ENCODE peak calls at places on chromosomes 4 and X, in four cellular contexts. Q is K562, M is HepG2, G is GM12878. Y is an unnamed sample.

GRCh38 chrX:41480508-41481260 is 33.5 kb downstream of the NYX start:
- DNase-seq in Q (no peak), M (no peak), G (no peak), Y (no peak)

GRCh38 chr4:10734697-10735096 is 50.1 kb upstream of the CLNK start:
- DNase-seq in Q (no peak), M (no peak), G (no peak), Y (no peak)

GRCh38 chr4:186592450-186592849 is 37.1 kb upstream of the MTNR1A start:
- DNase-seq in Q (no peak), M (no peak), G (no peak), Y (no peak)

GRCh38 chr4:55291227-55291629 is 54.8 kb upstream of the SRD5A3 start:
- DNase-seq in Q (no peak), M (no peak), G (no peak), Y (no peak)

GRCh38 chr4:173656898-173657297 is 126.9 kb upstream of the HAND2 start:
- DNase-seq in Q (no peak), M (no peak), G (no peak), Y (no peak)

GRCh38 chr4:122152699-122153328 is 683 bp downstream of the BLTP1 start:
- DNase-seq in Q (peak; percentile 15), M (peak; percentile 9), G (no peak), Y (peak; percentile 60)

GRCh38 chrX:40646489-40647306 is 663 bp downstream of the CXorf38 start:
- DNase-seq in Q (peak; percentile 72), M (no peak), G (no peak), Y (peak; percentile 35)

GRCh38 chr4:152415980-152416379 is 119.9 kb downstream of the FBXW7 start:
- DNase-seq in Q (no peak), M (peak; percentile 24), G (no peak), Y (no peak)

GRCh38 chr4:118716304-118716703 is 31.1 kb downstream of the METTL14 start:
- DNase-seq in Q (no peak), M (no peak), G (no peak), Y (no peak)

GRCh38 chr4:78362310-78362709 is 189.3 kb upstream of the ANXA3 start:
- DNase-seq in Q (no peak), M (no peak), G (no peak), Y (no peak)

GRCh38 chr4:152991361-152991760 is 55.2 kb downstream of the FHDC1 start:
- DNase-seq in Q (no peak), M (no peak), G (no peak), Y (no peak)

GRCh38 chrX:54825716-54826428 is 18.3 kb downstream of the MAGED2 start:
- DNase-seq in Q (no peak), M (no peak), G (no peak), Y (no peak)

GRCh38 chr4:52939739-52940138 is 77.6 kb downstream of the RASL11B start:
- DNase-seq in Q (no peak), M (no peak), G (no peak), Y (no peak)

GRCh38 chr4:15488658-15489470 is 19.2 kb downstream of the CC2D2A start:
- DNase-seq in Q (no peak), M (no peak), G (no peak), Y (no peak)

GRCh38 chrX:44157293-44157692 is 184.1 kb upstream of the NDP start:
- DNase-seq in Q (no peak), M (no peak), G (no peak), Y (no peak)

GRCh38 chr4:144820706-144821105 is 174.8 kb downstream of the HHIP start:
- DNase-seq in Q (no peak), M (no peak), G (no peak), Y (no peak)

GRCh38 chr4:153467154-153467896 is 1.2 kb downstream of the TMEM131L start:
- DNase-seq in Q (peak; percentile 68), M (peak; percentile 52), G (peak; percentile 88), Y (peak; percentile 35)

GRCh38 chr4:185835336-185835735 is 23.3 kb upstream of the SORBS2 start:
- DNase-seq in Q (no peak), M (no peak), G (no peak), Y (no peak)

GRCh38 chrX:12753366-12753765 is 37.8 kb upstream of the PRPS2 start:
- DNase-seq in Q (no peak), M (no peak), G (no peak), Y (no peak)

GRCh38 chr4:123399638-123400358 is 3.2 kb downstream of the SPRY1 start:
- DNase-seq in Q (no peak), M (no peak), G (no peak), Y (no peak)

GRCh38 chr4:16289872-16290554 is 63.7 kb upstream of the TAPT1 start:
- DNase-seq in Q (no peak), M (peak; percentile 7), G (no peak), Y (peak; percentile 29)

GRCh38 chr4:89703831-89704230 is 133.1 kb downstream of the SNCA start:
- DNase-seq in Q (no peak), M (no peak), G (no peak), Y (no peak)

GRCh38 chr4:13544556-13545393 is 467 bp upstream of the NKX3-2 start:
- DNase-seq in Q (peak; percentile 94), M (peak; percentile 66), G (no peak), Y (peak; percentile 91)

GRCh38 chrX:47217121-47217851 is 1.2 kb upstream of the CDK16 start:
- DNase-seq in Q (no peak), M (peak; percentile 44), G (no peak), Y (peak; percentile 32)

GRCh38 chrX:31209005-31209612 is 137.3 kb upstream of the FTHL17 start:
- DNase-seq in Q (no peak), M (no peak), G (no peak), Y (peak; percentile 35)

GRCh38 chrX:37320541-37321203 is 28.5 kb upstream of the PRRG1 start:
- DNase-seq in Q (no peak), M (peak; percentile 1), G (no peak), Y (no peak)

GRCh38 chr4:183478926-183479325 is 25.9 kb upstream of the ING2 start:
- DNase-seq in Q (no peak), M (no peak), G (no peak), Y (no peak)

GRCh38 chr4:169080970-169081369 is 70.9 kb upstream of the CBR4 start:
- DNase-seq in Q (no peak), M (no peak), G (no peak), Y (no peak)

GRCh38 chrX:131778269-131779218 is 234.7 kb downstream of the OR13H1 start:
- DNase-seq in Q (no peak), M (no peak), G (peak; percentile 82), Y (peak; percentile 62)

DNA sequence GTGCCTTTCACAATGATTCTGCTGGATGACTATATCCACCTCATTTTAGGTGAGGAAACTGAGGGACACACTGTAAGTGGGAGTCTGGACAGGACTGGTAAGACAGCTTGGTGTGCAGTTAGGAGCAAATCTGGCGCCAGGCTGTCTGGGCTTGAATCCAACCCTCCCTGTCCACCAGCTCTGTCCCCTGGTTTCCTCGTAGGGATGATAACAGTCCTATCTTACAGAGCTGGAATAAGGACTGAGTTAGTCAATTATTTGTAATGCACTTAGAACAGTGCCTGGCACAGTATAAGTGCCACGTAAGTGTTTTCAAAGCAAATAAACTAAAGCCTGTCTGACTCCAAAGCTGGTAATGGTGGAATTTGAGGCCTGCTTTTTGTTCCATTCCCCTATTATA is 101.9 kb downstream of the UCHL1 start:
- DNase-seq in Q (no peak), M (no peak), G (no peak), Y (no peak)
- TF ChIP-seq TARDBP in Q (no peak), M (no peak), G (no peak), Y (no peak)

DNA sequence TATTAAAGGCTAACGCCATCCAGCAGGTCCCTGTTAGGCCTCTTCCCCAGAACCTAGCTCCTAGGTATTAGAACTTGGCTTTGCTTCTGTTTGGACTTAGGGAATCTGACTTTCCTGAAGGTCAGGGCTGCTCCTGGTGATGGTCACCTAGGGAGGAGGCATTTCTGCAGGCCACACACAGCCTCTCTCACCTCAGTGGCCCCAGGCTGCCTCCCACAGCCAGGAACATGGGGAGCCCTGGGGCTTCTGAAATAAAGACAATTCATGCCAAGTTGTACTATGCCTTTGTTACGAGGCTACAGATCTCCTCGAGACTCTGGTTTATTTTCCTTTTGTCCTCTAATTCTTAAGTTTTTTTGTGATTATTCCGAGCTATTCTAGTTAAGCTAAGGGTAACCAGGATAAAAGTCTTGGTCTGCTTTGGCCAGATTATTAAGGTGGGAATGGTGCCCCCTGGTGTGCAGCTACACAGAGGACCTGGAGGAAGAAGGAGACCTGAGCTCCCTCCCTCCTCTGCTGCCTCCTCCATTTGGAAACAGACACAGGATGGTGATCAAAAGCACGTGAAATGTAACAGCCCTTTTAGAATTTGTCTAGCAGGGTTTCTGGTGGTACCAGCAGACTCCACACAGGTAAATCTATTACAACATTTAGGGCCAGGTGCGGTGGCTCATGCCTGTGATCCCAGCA is 131.0 kb downstream of the DCLK2 start:
- DNase-seq in Q (peak; percentile 59), M (peak; percentile 41), G (no peak), Y (peak; percentile 51)
- TF ChIP-seq FOXK2 in Q (no peak), M (no peak), G (no peak), Y (no peak)

DNA sequence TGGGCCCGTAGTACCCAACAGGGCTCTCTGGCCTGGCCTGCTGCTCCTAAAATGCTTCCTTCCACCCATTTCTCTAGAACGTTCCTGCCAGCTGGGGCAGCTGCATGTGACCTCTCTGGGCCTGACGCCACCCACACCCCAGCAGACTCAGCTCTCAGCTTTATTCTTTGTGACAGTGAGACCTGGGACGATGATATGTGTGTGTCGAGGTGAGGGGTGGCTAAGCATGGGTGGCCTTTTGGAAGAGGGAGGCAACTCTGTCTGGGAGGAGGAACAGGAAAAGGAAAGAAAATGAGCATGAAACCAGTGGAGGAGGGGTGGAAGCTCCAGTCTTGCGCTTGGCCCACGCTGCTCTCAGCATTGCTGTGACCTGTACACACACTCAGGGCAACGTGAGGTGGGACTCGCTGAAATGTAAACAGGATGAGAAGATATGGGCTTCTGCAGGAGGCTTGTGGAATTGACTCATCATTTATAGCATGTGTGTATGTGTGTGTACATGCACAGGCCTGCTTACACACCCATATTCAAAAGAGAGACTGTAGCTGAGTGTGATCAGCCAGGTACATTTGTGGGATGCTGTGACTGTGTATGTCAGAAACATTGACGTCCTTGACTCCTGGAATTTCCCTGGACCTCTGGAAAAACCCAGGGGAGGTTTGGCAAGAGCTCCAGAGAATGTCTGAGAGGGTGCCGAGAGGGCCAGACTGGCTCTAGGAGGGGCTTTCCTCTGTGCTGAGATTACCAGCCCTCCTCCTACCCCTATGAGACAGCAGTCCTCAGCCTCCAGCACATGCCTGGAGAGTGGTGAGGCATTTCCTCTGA is 137.9 kb downstream of the PJA1 start:
- DNase-seq in Q (no peak), M (no peak), G (no peak), Y (peak; percentile 3)
- TF ChIP-seq SP1 in Q (no peak), M (no peak), G (no peak), Y (no peak)

DNA sequence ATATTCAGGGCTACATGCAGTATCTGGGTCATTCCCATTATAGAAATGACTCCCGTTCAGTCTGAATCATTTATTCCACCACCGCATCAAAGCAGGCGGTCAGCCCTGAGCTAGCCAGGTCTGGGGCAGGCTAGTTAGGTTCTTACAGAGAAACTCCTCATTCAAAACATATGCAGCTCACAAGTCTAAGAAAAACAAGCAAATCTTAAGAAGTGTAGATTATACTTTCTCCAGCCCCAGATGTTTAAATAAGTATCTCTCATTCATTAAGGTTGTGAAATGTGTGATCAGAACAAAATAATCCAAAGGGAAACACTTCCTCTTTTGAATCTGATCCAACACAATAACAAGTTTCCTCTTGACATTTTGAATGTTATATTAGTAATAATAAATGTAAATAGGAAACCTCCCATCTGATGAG is 441.9 kb downstream of the INPP4B start:
- DNase-seq in Q (no peak), M (no peak), G (no peak), Y (no peak)
- TF ChIP-seq TARDBP in Q (no peak), M (no peak), G (no peak), Y (no peak)

GRCh38 chr4:182179105-182179504 is 64.1 kb upstream of the TENM3 start:
- DNase-seq in Q (no peak), M (no peak), G (no peak), Y (no peak)
- TF ChIP-seq FOXK2 in Q (no peak), M (no peak), G (no peak), Y (no peak)

GRCh38 chr4:147801820-147802219 is 69.9 kb downstream of the ARHGAP10 start:
- DNase-seq in Q (no peak), M (no peak), G (no peak), Y (peak; percentile 31)
- TF ChIP-seq SP1 in Q (no peak), M (no peak), G (no peak), Y (no peak)

Y was measured in HEK293T.